ENCODE peak calls at places on chromosomes 1 and 21, in seven cellular contexts. O is LHCN-M2, Z is NCI-H1436, D is neuronal stem cell, Y is A172, K is NCI-H1694, W is T-helper 1 cell. G is an unnamed sample.

GRCh38 chr21:31728191-31728590 is 3.7 kb downstream of the SCAF4 start:
- DNase-seq in O (no peak), Z (no peak), D (no peak), Y (no peak), K (no peak), W (no peak), G (no peak)

GRCh38 chr1:14661220-14661619 is 62.7 kb downstream of the KAZN start:
- DNase-seq in O (peak), Z (no peak), D (no peak), Y (no peak), K (peak), W (no peak), G (no peak)

GRCh38 chr21:42650441-42651421 is 2.7 kb upstream of the PDE9A start:
- DNase-seq in O (no peak), Z (no peak), D (no peak), Y (no peak), K (no peak), W (no peak), G (no peak)

GRCh38 chr1:58515794-58516401 is 30.6 kb downstream of the OMA1 start:
- DNase-seq in O (peak), Z (peak), D (peak), Y (peak), K (peak), W (peak), G (no peak)

GRCh38 chr1:2255420-2256369 is 27.6 kb downstream of the SKI start:
- DNase-seq in O (peak), Z (peak), D (no peak), Y (peak), K (no peak), W (peak), G (peak)

GRCh38 chr1:7712731-7713323 is 58.3 kb upstream of the VAMP3 start:
- DNase-seq in O (no peak), Z (no peak), D (no peak), Y (no peak), K (no peak), W (no peak), G (no peak)

GRCh38 chr1:62198781-62199125 is 4.1 kb downstream of the L1TD1 start:
- DNase-seq in O (peak), Z (no peak), D (no peak), Y (peak), K (no peak), W (no peak), G (no peak)

GRCh38 chr1:903305-903704 is 20.4 kb upstream of the SAMD11 start:
- DNase-seq in O (no peak), Z (no peak), D (no peak), Y (no peak), K (no peak), W (no peak), G (no peak)

GRCh38 chr1:105485207-105485606 is 1571.3 kb upstream of the PRMT6 start:
- DNase-seq in O (no peak), Z (no peak), D (no peak), Y (peak), K (no peak), W (no peak), G (no peak)

GRCh38 chr1:230212405-230212936 is 145.4 kb downstream of the GALNT2 start:
- DNase-seq in O (no peak), Z (no peak), D (no peak), Y (no peak), K (no peak), W (no peak), G (peak)

GRCh38 chr1:209777587-209777986 is 6.8 kb downstream of the C1orf74 start:
- DNase-seq in O (peak), Z (no peak), D (no peak), Y (no peak), K (no peak), W (no peak), G (no peak)

GRCh38 chr1:162674018-162674608 is 41.8 kb downstream of the DDR2 start:
- DNase-seq in O (peak), Z (no peak), D (no peak), Y (peak), K (no peak), W (no peak), G (no peak)

GRCh38 chr1:204363335-204364114 is 3.8 kb upstream of the PLEKHA6 start:
- DNase-seq in O (peak), Z (peak), D (peak), Y (peak), K (peak), W (peak), G (peak)

GRCh38 chr1:221723018-221723917 is 18.6 kb downstream of the DUSP10 start:
- DNase-seq in O (peak), Z (no peak), D (no peak), Y (peak), K (no peak), W (no peak), G (peak)

GRCh38 chr1:27668808-27669723 is 2.9 kb downstream of the IFI6 start:
- DNase-seq in O (peak), Z (peak), D (no peak), Y (no peak), K (peak), W (peak), G (peak)

GRCh38 chr21:36909901-36910561 is 56.4 kb downstream of the HLCS start:
- DNase-seq in O (peak), Z (no peak), D (no peak), Y (peak), K (no peak), W (no peak), G (no peak)

GRCh38 chr1:83918688-83919285 is 80.1 kb downstream of the TTLL7 start:
- DNase-seq in O (no peak), Z (no peak), D (no peak), Y (no peak), K (no peak), W (no peak), G (no peak)

GRCh38 chr1:18805925-18806849 is 53.3 kb downstream of the TAS1R2 start:
- DNase-seq in O (no peak), Z (no peak), D (no peak), Y (peak), K (no peak), W (no peak), G (no peak)

GRCh38 chr1:196355206-196355786 is 252.9 kb downstream of the KCNT2 start:
- DNase-seq in O (peak), Z (peak), D (no peak), Y (peak), K (peak), W (no peak), G (no peak)

GRCh38 chr1:95578462-95578861 is 344.5 kb downstream of the RWDD3 start:
- DNase-seq in O (no peak), Z (no peak), D (no peak), Y (no peak), K (no peak), W (no peak), G (no peak)